ENCODE peak calls at places on chromosome 3, in five cellular contexts. J is fibroblast of mammary gland, V is osteoblast, I is esophagus muscularis mucosa, K is NB4. G is an unnamed sample.

GRCh38 chr3:130423064-130423463 is 77.6 kb downstream of the COL6A5 start:
- DNase-seq in J (no peak), V (no peak), I (no peak), K (no peak), G (no peak)

GRCh38 chr3:171948674-171949073 is 90.7 kb upstream of the FNDC3B start:
- DNase-seq in J (no peak), V (no peak), I (no peak), K (no peak), G (no peak)

GRCh38 chr3:126551839-126552687 is 6.7 kb downstream of the C3orf22 start:
- DNase-seq in J (no peak), V (peak; percentile 83), I (no peak), K (no peak), G (no peak)

GRCh38 chr3:110391045-110391444 is 680.6 kb upstream of the NECTIN3 start:
- DNase-seq in J (no peak), V (no peak), I (no peak), K (no peak), G (no peak)

GRCh38 chr3:126818696-126819095 is 114.7 kb downstream of the CHCHD6 start:
- DNase-seq in J (no peak), V (no peak), I (peak; percentile 90), K (no peak), G (no peak)

GRCh38 chr3:64214697-64215018 is 10.6 kb downstream of the PRICKLE2 start:
- DNase-seq in J (peak; percentile 89), V (no peak), I (peak; percentile 92), K (peak; percentile 7), G (peak; percentile 82)

GRCh38 chr3:107752202-107752990 is 229.6 kb downstream of the BBX start:
- DNase-seq in J (peak; percentile 57), V (no peak), I (no peak), K (peak; percentile 50), G (peak; percentile 60)

GRCh38 chr3:100316656-100317069 is 17.9 kb upstream of the NIT2 start:
- DNase-seq in J (peak; percentile 77), V (no peak), I (no peak), K (peak; percentile 69), G (peak; percentile 85)

GRCh38 chr3:71998995-71999673 is 214.2 kb upstream of the PROK2 start:
- DNase-seq in J (peak; percentile 100), V (peak; percentile 88), I (no peak), K (no peak), G (peak; percentile 98)

GRCh38 chr3:133606342-133606741 is 32.9 kb downstream of the CDV3 start:
- DNase-seq in J (no peak), V (no peak), I (no peak), K (no peak), G (no peak)

GRCh38 chr3:72092778-72093177 is 307.8 kb upstream of the PROK2 start:
- DNase-seq in J (no peak), V (no peak), I (no peak), K (no peak), G (no peak)

GRCh38 chr3:196181127-196181546 is 30.1 kb downstream of the ZDHHC19 start:
- DNase-seq in J (no peak), V (peak; percentile 15), I (no peak), K (peak; percentile 36), G (no peak)

GRCh38 chr3:23217872-23218554 is 14.9 kb downstream of the UBE2E2 start:
- DNase-seq in J (peak; percentile 24), V (no peak), I (no peak), K (no peak), G (no peak)

GRCh38 chr3:23219117-23219516 is 16.0 kb downstream of the UBE2E2 start:
- DNase-seq in J (no peak), V (no peak), I (no peak), K (no peak), G (no peak)

GRCh38 chr3:23219552-23219951 is 16.4 kb downstream of the UBE2E2 start:
- DNase-seq in J (no peak), V (no peak), I (no peak), K (no peak), G (no peak)

GRCh38 chr3:23221136-23221535 is 18.0 kb downstream of the UBE2E2 start:
- DNase-seq in J (no peak), V (no peak), I (no peak), K (peak; percentile 58), G (no peak)
- H3K4me3 ChIP-seq in J (no peak overlapping the region), V (no peak overlapping the region), I (no peak overlapping the region), K (peak overlapping the region; percentile 44), G (no peak overlapping the region)

GRCh38 chr3:151085889-151086483 is 522 bp downstream of the MED12L start:
- DNase-seq in J (no peak), V (peak; percentile 83), I (no peak), K (peak; percentile 11), G (no peak)

GRCh38 chr3:151084893-151085226 is 604 bp upstream of the MED12L start:
- DNase-seq in J (no peak), V (peak; percentile 50), I (no peak), K (no peak), G (no peak)

GRCh38 chr3:151087648-151088047 is 2.2 kb downstream of the MED12L start:
- DNase-seq in J (no peak), V (no peak), I (no peak), K (no peak), G (no peak)

GRCh38 chr3:151085227-151085888 is at the start of gene MED12L:
- DNase-seq in J (peak; percentile 60), V (peak; percentile 99), I (no peak), K (peak; percentile 72), G (peak; percentile 69)

DNA sequence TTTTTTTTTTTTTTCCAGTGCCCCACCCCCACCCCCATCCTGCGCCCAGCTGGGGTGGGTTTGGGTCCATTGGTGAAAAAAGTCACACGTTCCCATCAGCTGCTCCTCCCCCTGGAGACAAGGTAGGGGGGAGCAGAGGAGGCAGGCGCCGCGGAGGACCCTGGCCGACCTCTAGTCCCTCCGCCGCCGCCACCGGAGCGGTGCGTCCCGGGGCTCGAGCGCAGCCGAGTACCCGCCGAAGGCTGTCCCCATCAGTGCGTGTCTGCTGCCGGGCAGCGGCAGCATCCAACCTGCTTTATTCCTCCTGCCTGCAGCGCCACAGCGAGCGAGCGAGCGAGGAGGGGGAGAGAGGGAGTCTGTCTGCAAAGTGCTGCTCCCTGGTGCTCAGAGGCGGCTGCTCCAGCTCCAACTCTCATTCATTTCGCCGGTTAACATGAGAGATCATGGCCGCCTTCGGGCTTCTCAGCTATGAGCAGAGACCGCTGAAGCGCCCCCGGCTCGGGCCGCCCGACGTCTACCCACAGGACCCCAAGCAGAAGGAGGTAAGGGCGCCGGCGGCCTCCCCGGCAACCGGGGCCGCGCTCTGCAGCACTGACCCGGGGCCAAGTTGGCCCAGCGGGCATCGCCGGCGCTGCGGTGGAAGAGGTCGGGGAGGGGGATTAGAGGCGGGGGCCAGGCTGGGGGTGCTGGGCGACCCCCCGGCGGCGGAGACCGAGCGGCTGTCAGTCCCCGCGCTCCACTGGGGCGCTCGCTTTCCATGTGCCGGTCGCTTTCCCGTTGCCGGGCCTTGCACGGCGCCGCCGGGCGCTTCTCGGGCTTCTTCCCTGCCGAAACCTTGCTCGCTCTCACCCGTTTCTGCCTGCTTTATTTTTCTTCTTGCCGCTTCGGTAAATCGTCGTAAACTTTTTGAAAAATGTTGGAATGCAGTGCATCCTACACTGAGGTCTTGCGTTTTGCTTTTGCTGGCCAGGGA is 1.3 kb downstream of the MED12L start:
- DNase-seq in J (peak; percentile 77), V (peak; percentile 99), I (no peak), K (peak; percentile 80), G (peak; percentile 87)
- TF ChIP-seq CTCF in J (peak; percentile 55), V (peak; percentile 54), I (peak; percentile 40), K (peak; percentile 27), G (peak; percentile 70)

DNA sequence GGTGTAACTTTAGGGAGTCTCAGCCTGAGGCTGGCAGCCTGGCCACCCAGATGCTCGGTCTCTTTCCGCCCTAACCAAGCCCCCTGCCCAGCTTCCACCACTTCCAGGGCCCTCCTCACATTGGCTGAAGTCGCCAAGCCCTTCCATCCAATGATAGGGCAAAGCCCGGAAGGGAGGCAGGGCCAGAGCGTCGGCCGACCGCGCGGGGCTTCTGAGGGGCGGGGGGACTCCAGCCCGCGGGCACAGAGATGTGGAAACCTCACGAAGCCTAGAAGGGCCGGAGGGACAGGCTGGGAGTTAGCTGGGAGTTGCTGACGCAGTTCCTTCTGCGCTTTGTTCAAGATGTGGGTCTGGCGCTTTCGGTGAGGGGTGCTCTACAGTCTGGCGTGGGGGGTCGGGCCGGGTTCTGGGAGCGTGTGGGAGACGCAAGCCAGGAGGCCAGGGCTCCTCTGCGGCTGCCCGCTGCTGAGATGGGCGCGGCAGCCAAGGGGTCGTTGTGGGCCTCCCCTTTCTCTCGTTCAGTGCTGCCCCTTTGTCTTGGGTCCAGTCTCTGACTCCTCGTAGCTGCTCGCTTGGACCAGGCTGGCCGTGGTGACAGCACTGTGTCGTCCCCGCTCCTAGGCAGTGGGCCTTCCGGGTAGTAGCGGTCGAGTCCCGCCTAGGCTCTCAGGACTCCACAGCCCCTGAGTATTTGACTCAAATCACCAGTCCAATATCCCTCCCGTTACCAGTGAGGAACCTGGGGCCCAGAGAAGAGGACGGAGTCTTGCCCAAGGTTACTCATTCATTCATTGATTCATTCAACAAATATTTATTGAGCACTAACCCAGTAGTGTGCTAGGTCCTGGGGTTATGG is at the start of gene ZNF660:
- DNase-seq in J (peak; percentile 62), V (peak; percentile 96), I (peak; percentile 92), K (peak; percentile 94), G (peak; percentile 85)
- H3K4me3 ChIP-seq in J (peak within 1 kb of the TSS; percentile 61), V (peak within 1 kb of the TSS; percentile 86), I (peak within 1 kb of the TSS; percentile 76), K (peak within 1 kb of the TSS; percentile 75), G (peak within 1 kb of the TSS; percentile 71)

DNA sequence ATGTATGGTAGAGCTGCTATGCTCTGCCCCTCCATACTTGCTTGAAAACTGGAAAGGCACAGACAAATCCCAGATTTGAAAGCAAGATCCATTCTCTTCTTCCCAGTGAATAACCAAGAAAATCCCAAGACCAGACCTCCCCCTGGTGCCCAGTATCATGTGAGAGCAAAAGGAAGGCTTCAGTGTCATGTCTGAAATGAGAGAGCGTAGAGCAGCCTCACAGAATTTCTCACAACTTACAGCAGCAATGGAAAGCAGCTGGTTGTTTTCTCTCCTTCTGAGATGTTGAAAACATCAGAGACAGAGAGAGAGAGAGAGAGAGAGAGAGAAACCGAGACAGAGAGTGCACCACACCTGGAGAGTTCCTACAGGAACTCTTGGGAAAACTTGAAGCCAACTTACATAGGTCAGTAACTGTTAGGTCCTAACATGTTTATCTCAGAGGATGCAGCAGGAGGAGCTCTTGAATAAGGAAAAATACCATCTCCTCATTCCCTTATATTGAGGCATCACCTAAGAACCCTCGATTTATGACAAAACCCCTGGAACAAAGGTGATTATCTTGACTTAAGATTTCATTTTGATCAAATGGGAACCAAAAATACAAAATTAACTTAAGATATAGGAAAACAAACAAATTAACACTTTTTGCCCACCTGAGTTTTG is 273.3 kb downstream of the NSUN3 start:
- DNase-seq in J (peak; percentile 59), V (no peak), I (no peak), K (peak; percentile 35), G (peak; percentile 84)
- TF ChIP-seq CTCF in J (peak; percentile 39), V (peak; percentile 45), I (peak; percentile 41), K (no peak), G (peak; percentile 51)

GRCh38 chr3:197227780-197228574 is 70.4 kb downstream of the DLG1 start:
- DNase-seq in J (no peak), V (no peak), I (no peak), K (no peak), G (no peak)
- H3K4me3 ChIP-seq in J (no peak overlapping the region), V (no peak overlapping the region), I (no peak overlapping the region), K (no peak overlapping the region), G (no peak overlapping the region)